ENCODE peak calls at places on chromosomes 7 and 10, in ten cellular contexts. H is amygdala; P is NK-92 treated with Interleukin-12 subunit alpha and Interleukin-12 subunit beta, amount 100 ng/mL, for 24 hours; B is right lobe of liver; D is stimulated activated CD4-positive, alpha-beta T cell treated with anti-CD3 and anti-CD28 coated beads, Interleukin-12 subunit alpha, Interleukin-12 subunit beta, amount 100 ng/mL, for 48 hours; X is NCI-H2029; Y is activated effector memory CD4-positive, alpha-beta T cell treated with anti-CD3 and anti-CD28 coated beads, Interleukin-2, amount 50 U/mL, for 16 hours; O is PC-3; L is osteocyte; E is aorta. A is an unnamed sample.

GRCh38 chr10:126243976-126244375 is 144.3 kb downstream of the ADAM12 start:
- DNase-seq in B (no peak), O (no peak), L (no peak), H (no peak), P (no peak), X (no peak), Y (no peak), E (no peak), D (no peak), A (peak; percentile 88)

GRCh38 chr7:114791771-114792170 is 130.1 kb upstream of the MDFIC start:
- DNase-seq in B (no peak), X (no peak), E (no peak), Y (no peak), L (no peak), D (no peak), O (no peak), H (no peak), P (no peak), A (peak; percentile 42)

GRCh38 chr10:75111367-75111905 is at the start of gene SAMD8:
- DNase-seq in H (peak; percentile 89), D (peak; percentile 97), P (peak; percentile 91), O (peak; percentile 100), B (peak; percentile 96), L (peak; percentile 99), E (peak; percentile 99), X (peak; percentile 83), Y (peak; percentile 98), A (peak; percentile 97)

GRCh38 chr7:76000566-76000965 is 6.2 kb upstream of the TMEM120A start:
- DNase-seq in E (no peak), Y (no peak), P (no peak), O (no peak), D (no peak), L (no peak), H (no peak), X (no peak), B (no peak), A (no peak)

GRCh38 chr7:143375298-143376034 is 5.7 kb upstream of the ZYX start:
- DNase-seq in B (peak; percentile 47), L (no peak), D (no peak), H (no peak), O (peak; percentile 28), X (no peak), Y (no peak), E (no peak), P (peak; percentile 76), A (no peak)

GRCh38 chr10:117345143-117345542 is 30.1 kb downstream of the PDZD8 start:
- DNase-seq in O (no peak), H (no peak), X (no peak), L (no peak), P (no peak), B (no peak), D (no peak), E (no peak), Y (no peak), A (peak; percentile 13)

GRCh38 chr7:86209036-86209435 is 434.7 kb upstream of the GRM3 start:
- DNase-seq in P (no peak), Y (no peak), B (no peak), O (no peak), L (no peak), X (no peak), E (no peak), H (no peak), D (no peak), A (no peak)

GRCh38 chr10:67114945-67115344 is 189.1 kb downstream of the LRRTM3 start:
- DNase-seq in E (no peak), B (no peak), X (no peak), D (no peak), Y (no peak), H (no peak), O (peak; percentile 83), L (no peak), P (no peak), A (no peak)

GRCh38 chr10:56973766-56974165 is 612.7 kb upstream of the ZWINT start:
- DNase-seq in P (no peak), B (no peak), L (no peak), X (no peak), E (no peak), D (no peak), Y (no peak), H (no peak), O (no peak), A (no peak)

GRCh38 chr10:126904807-126905686 is at the start of gene DOCK1:
- DNase-seq in D (no peak), P (no peak), X (no peak), L (peak; percentile 88), E (peak; percentile 81), Y (no peak), B (peak; percentile 73), O (peak; percentile 69), H (no peak), A (peak; percentile 80)

GRCh38 chr7:88615336-88615735 is 144.2 kb upstream of the ZNF804B start:
- DNase-seq in P (no peak), Y (no peak), B (no peak), X (no peak), E (no peak), L (no peak), O (no peak), D (no peak), H (no peak), A (no peak)

GRCh38 chr7:110960811-110961210 is 130.1 kb upstream of the LRRN3 start:
- DNase-seq in Y (no peak), O (no peak), H (no peak), B (no peak), P (no peak), E (no peak), D (no peak), X (no peak), L (no peak), A (no peak)

A was measured in myocyte.